ENCODE peak calls at places on chromosome 17, in five cellular contexts. H, P, D, B and T are unnamed samples. For H3K4me1, the result is how much of the 10 kb centered on the place peaks cover.

GRCh38 chr17:50630524-50631194 is 4.0 kb upstream of the ABCC3 start:
- DNase-seq in P (peak), B (peak), H (peak), D (no peak), T (peak)

GRCh38 chr17:82152556-82153294 is 54.7 kb upstream of the FASN start:
- DNase-seq in D (no peak), P (no peak), B (no peak), H (no peak), T (peak)

GRCh38 chr17:28274591-28275265 is 44.3 kb upstream of the TMEM97 start:
- DNase-seq in P (no peak), D (no peak), H (no peak), B (no peak), T (no peak)

GRCh38 chr17:3603119-3603869 is 5.9 kb downstream of the TRPV1 start:
- DNase-seq in B (no peak), P (no peak), H (peak), D (peak), T (no peak)

GRCh38 chr17:31525801-31526549 is 134.5 kb downstream of the RAB11FIP4 start:
- DNase-seq in B (no peak), P (peak), H (peak), D (no peak), T (peak)

GRCh38 chr17:32909787-32910369 is 18.1 kb upstream of the TMEM98 start:
- DNase-seq in H (peak), P (peak), B (peak), D (peak), T (peak)

GRCh38 chr17:58364270-58364942 is 12.4 kb upstream of the SUPT4H1 start:
- DNase-seq in D (no peak), P (no peak), B (no peak), H (no peak), T (peak)

GRCh38 chr17:65228734-65229390 is 91.7 kb downstream of the RGS9 start:
- DNase-seq in D (peak), B (no peak), P (no peak), H (peak), T (no peak)

GRCh38 chr17:13569740-13570137 is 32.0 kb downstream of the HS3ST3A1 start:
- DNase-seq in H (no peak), D (no peak), B (no peak), P (no peak), T (no peak)

GRCh38 chr17:37494401-37494831 is 4.7 kb downstream of the DUSP14 start:
- DNase-seq in H (no peak), D (no peak), P (no peak), B (no peak), T (no peak)

GRCh38 chr17:49576121-49576905 is 642 bp downstream of the NXPH3 start:
- DNase-seq in P (no peak), B (no peak), D (peak), H (peak), T (peak)

GRCh38 chr17:82882715-82883446 is 43.1 kb upstream of the ZNF750 start:
- DNase-seq in D (no peak), B (peak), P (no peak), H (no peak), T (no peak)

GRCh38 chr17:28725660-28726395 is at the start of gene TLCD1:
- DNase-seq in D (peak), H (peak), B (no peak), P (peak), T (peak)

GRCh38 chr17:34314279-34314678 is 5.0 kb upstream of the CCL8 start:
- DNase-seq in P (no peak), B (no peak), H (no peak), D (peak), T (no peak)

GRCh38 chr17:1143573-1143972 is 36.2 kb downstream of the ABR start:
- DNase-seq in P (no peak), H (no peak), D (peak), B (no peak), T (peak)

GRCh38 chr17:56926704-56927103 is 12.9 kb upstream of the TRIM25 start:
- DNase-seq in H (peak), B (no peak), D (no peak), P (no peak), T (no peak)

GRCh38 chr17:42547698-42548069 is 5.0 kb upstream of the HSD17B1 start:
- DNase-seq in D (no peak), H (no peak), P (no peak), B (no peak), T (no peak)

GRCh38 chr17:4558311-4558972 is 1.9 kb downstream of the GGT6 start:
- DNase-seq in B (no peak), P (no peak), H (no peak), D (no peak), T (no peak)

GRCh38 chr17:68176770-68177169 is 71.1 kb upstream of the AMZ2 start:
- DNase-seq in D (no peak), H (no peak), P (no peak), B (no peak), T (no peak)

GRCh38 chr17:44906010-44906646 is 6.9 kb upstream of the EFTUD2 start:
- DNase-seq in B (no peak), H (peak), D (peak), P (peak), T (no peak)

GRCh38 chr17:394718-395095 is 42.1 kb upstream of the RPH3AL start:
- DNase-seq in H (no peak), B (no peak), P (no peak), D (no peak), T (no peak)

GRCh38 chr17:51120357-51120738 is 320 bp downstream of the SPAG9 start:
- DNase-seq in H (no peak), B (peak), D (peak), P (peak), T (no peak)

GRCh38 chr17:54102246-54102645 is 279.5 kb downstream of the KIF2B start:
- DNase-seq in D (no peak), B (no peak), H (no peak), P (no peak), T (no peak)

GRCh38 chr17:81427446-81428120 is 32.3 kb downstream of the BAHCC1 start:
- DNase-seq in P (no peak), B (no peak), D (no peak), H (no peak), T (no peak)

GRCh38 chr17:31550389-31551056 is 159.0 kb downstream of the RAB11FIP4 start:
- DNase-seq in P (no peak), H (no peak), D (peak), B (no peak), T (no peak)

GRCh38 chr17:82802141-82802540 is 37.7 kb downstream of the ZNF750 start:
- DNase-seq in P (no peak), B (no peak), D (peak), H (no peak), T (no peak)

GRCh38 chr17:4678448-4679026 is 25.4 kb downstream of the PELP1 start:
- DNase-seq in D (peak), P (peak), H (peak), B (no peak), T (no peak)

GRCh38 chr17:45403906-45404490 is 28.7 kb downstream of the ARHGAP27 start:
- DNase-seq in P (no peak), H (no peak), B (no peak), D (no peak), T (no peak)

GRCh38 chr17:56297142-56297541 is 143.9 kb downstream of the ANKFN1 start:
- DNase-seq in H (no peak), D (peak), P (no peak), B (no peak), T (no peak)

GRCh38 chr17:8621585-8621984 is 8.9 kb downstream of the MYH10 start:
- DNase-seq in B (no peak), P (no peak), D (peak), H (no peak), T (no peak)

GRCh38 chr17:1331708-1332107 is 52.2 kb downstream of the TRARG1 start:
- DNase-seq in B (no peak), H (no peak), P (no peak), D (no peak), T (no peak)

DNA sequence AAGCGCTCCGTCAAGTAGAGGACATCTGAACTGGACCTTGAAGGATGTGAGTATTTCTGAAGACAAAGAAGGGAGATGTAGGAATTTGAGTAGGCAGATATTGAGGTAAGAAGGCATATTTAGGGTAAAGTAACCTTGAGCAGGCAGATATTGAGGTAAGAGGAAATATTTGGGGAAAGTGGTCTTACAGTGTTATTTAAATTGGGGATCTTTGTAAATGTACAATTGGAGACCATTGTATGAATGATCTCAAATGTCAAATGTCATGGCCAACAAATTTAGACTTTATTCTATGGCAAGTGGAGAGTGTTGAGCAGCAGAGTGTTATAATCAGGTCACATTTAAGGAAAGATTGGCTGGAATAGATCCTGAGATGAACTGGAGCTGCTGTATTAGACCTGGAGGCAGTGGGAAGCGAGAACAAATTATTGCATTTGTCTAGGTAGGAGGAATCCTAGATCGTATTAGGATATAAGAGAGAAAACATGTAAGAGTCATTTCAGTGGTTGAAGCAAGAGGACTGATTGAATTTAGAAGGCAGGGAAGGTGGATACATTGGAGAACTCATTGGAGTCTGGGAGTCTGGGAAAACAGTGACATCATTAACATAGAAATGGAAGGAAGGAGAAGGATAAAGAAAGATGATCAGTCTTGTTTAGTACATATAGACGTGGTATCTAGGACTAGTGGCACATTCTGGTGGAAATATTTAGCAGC is 165.6 kb downstream of the MAP2K6 start:
- DNase-seq in H (no peak), P (no peak), D (no peak), B (no peak), T (no peak)
- H3K4me1 ChIP-seq in H (under half), P (under half), D (under half), B (under half), T (under half)

DNA sequence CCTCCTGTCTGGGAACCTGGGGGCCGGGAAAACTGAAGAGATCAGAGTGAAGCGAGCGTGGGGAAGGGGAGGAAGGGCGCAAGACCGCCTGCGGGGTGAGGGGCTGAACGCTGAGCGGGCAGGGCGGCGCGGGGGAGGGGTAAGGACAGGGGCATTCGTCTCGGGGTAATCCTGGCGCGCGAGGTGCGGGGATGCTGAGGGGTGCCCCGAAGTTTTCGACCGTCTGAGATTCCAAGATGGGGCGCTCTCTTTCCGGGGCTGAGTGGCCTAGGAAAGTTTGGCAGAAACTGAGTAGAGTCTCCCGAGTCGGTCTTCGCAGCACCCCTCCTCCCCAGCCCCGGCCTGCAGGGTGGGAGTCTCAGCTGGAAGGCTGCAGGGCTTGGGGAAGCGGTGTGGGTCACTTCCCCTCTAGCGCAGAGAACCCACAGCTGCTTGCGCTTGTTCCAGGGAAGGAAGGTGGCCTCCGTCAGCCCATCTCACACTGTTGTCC is 571 bp downstream of the TTYH2 start:
- DNase-seq in D (no peak), H (no peak), P (no peak), B (no peak), T (no peak)
- H3K4me3 ChIP-seq in D (no peak), H (peak), P (peak), B (peak), T (peak)

GRCh38 chr17:21289902-21290571 is 5.5 kb downstream of the MAP2K3 start:
- DNase-seq in D (no peak), H (no peak), B (no peak), P (no peak), T (no peak)
- TF ChIP-seq CTCF in D (no peak), H (no peak), B (no peak), P (no peak), T (no peak)

DNA sequence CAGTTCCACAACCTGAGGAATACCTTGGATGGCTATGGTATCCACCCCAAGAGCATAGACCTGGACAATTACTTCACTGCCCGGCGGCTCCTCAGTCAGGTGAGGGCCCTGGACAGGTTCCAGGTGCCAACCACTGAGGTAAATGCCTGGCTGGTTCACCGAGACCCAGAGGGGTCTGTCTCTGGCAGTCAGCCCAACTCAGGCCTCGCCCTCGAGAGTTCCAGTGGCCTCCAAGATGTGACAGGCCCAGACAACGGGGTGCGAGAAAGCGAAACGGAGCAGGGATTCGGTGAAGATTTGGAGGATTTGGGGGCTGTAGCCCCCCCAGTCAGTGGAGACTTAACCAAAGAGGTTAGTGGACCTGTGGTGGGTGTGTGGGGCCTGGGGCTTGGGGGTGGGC is 3.1 kb downstream of the NFE2L1 start:
- DNase-seq in P (no peak), B (no peak), D (no peak), H (no peak), T (no peak)
- H3K4me1 ChIP-seq in P (half or more), B (under half), D (half or more), H (half or more), T (under half)

DNA sequence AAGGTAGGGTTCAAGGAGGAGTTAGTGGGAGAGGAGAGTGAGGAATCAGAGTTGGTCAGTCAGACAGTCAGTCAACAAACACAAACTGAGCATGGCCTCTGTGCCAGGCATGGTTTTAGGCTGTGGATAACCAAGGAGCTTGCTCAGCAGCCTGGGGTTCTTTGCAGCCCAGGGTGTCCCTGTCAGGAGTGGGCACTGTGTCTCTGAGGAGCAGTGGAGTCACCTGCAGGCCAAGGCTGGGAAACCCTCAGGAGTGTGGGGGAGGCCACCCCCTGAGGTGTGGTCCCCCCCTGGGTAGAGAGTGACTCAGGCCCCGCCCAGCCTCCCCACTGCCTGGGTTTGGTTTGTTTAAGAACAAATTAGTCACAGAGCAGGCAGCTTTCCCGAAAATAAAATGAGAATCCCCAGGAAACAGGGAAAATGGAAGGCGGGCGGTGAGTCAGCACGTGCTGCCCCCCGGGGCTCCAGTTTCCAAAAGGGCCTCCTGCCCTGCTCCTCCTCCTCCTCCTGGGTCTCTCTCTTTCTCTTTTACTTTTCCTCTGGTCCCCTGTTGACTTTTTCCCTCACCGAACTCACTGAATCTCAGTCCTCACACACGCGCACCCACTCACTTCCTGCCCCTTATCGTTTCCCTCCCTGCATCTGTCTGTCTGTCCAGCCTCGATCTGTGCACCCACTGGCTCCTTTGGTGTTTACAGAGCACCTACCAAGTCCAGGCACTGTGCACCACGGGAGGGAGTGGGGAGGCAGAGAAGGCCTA is 44.3 kb downstream of the SOCS3 start:
- DNase-seq in D (peak), P (peak), H (peak), B (no peak), T (peak)
- H3K4me3 ChIP-seq in D (peak), P (peak), H (peak), B (no peak), T (peak)

DNA sequence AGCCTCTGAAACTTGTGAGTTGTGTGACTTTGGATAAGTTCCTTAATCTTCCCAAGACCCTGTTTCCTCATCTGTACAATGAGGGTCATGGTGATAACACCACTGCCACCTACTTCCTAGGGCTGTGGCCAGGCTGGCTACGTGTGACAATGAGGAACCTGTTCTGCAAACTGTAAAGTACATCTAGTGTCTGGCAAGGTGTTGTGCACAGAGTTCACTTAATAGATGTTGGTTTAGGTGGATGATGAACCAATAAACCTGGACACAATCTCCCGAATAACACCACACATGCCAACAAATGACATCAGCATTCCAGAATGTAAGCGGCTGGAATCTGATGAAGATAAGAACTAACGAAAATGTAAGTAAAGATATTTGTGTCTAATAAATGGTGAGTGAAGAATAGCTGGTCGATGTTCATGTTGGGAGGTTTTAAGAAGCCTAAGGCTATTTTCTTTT is 82.3 kb downstream of the MARCHF10 start:
- DNase-seq in P (no peak), H (peak), D (peak), B (no peak), T (no peak)
- TF ChIP-seq CTCF in P (no peak), H (no peak), D (no peak), B (no peak), T (no peak)

GRCh38 chr17:39772987-39773664 is 35.4 kb downstream of the GRB7 start:
- DNase-seq in D (no peak), H (no peak), B (no peak), P (no peak), T (no peak)

GRCh38 chr17:39769974-39770587 is 32.3 kb downstream of the GRB7 start:
- DNase-seq in P (no peak), B (no peak), D (peak), H (peak), T (no peak)

GRCh38 chr17:39774043-39774442 is 36.3 kb downstream of the GRB7 start:
- DNase-seq in P (no peak), H (no peak), B (no peak), D (no peak), T (no peak)

GRCh38 chr17:39775075-39775474 is 37.3 kb downstream of the GRB7 start:
- DNase-seq in H (no peak), B (no peak), D (no peak), P (no peak), T (no peak)

DNA sequence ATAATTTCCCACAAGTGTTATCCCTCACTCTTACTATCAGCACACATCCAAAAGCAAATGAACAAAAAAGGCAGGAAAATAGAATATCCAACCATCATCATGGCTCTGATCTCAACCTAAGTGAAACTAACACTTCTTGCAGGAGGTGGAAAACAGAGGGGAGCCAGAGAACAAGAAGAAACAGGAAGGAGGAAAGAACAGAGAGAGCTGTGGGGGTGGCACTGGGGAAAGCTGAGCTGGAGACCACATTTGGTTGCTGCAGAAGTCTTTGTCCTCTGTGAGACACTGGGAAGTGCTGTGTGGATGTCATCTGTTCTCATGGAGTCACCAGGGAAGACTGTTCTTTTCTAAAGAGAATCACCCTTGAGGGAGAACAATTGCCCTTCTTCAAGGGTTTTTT is 34.7 kb downstream of the GRB7 start:
- DNase-seq in D (no peak), H (no peak), P (no peak), B (no peak), T (no peak)
- H3K4me1 ChIP-seq in D (under half), H (under half), P (under half), B (half or more), T (under half)

GRCh38 chr17:30117548-30118155 is 1.0 kb downstream of the NSRP1 start:
- DNase-seq in H (no peak), B (no peak), P (no peak), D (peak), T (no peak)

GRCh38 chr17:30113213-30113612 is 3.4 kb upstream of the NSRP1 start:
- DNase-seq in P (no peak), B (no peak), H (peak), D (no peak), T (no peak)

GRCh38 chr17:30116345-30116660 is 313 bp upstream of the NSRP1 start:
- DNase-seq in P (peak), D (no peak), H (no peak), B (no peak), T (no peak)

GRCh38 chr17:30112794-30113193 is 3.8 kb upstream of the NSRP1 start:
- DNase-seq in D (no peak), H (no peak), P (no peak), B (no peak), T (no peak)

GRCh38 chr17:30116661-30117547 is at the start of gene NSRP1:
- DNase-seq in B (peak), P (peak), H (peak), D (peak), T (peak)
- H3K4me3 ChIP-seq in B (peak), P (peak), H (peak), D (peak), T (peak)